ENCODE peak calls at places on chromosome 2, in six cellular contexts. B, K, W, G, O and N are unnamed samples.

GRCh38 chr2:237569896-237570295 is 3.5 kb downstream of the PRLH start:
- DNase-seq in O (no peak), W (no peak), G (no peak), B (no peak), K (no peak), N (no peak)

GRCh38 chr2:109467701-109468100 is 146.1 kb downstream of the SEPTIN10 start:
- DNase-seq in K (no peak), G (no peak), O (no peak), W (no peak), B (no peak), N (no peak)

GRCh38 chr2:18814387-18814786 is 225.0 kb upstream of the NT5C1B start:
- DNase-seq in G (no peak), B (no peak), K (no peak), W (no peak), O (no peak), N (no peak)

GRCh38 chr2:205751621-205752031 is 69.3 kb downstream of the NRP2 start:
- DNase-seq in G (no peak), O (no peak), W (no peak), K (no peak), B (no peak), N (no peak)

GRCh38 chr2:96143231-96143847 is 1.9 kb downstream of the DUSP2 start:
- DNase-seq in K (no peak), O (no peak), G (no peak), B (no peak), W (no peak), N (no peak)

GRCh38 chr2:172107690-172108586 is 5.2 kb upstream of the DLX2 start:
- DNase-seq in O (no peak), K (no peak), B (no peak), W (no peak), G (no peak), N (no peak)

GRCh38 chr2:31197166-31197565 is 20.1 kb downstream of the CAPN14 start:
- DNase-seq in B (no peak), W (no peak), O (no peak), G (no peak), K (no peak), N (no peak)

GRCh38 chr2:73827018-73827417 is 1.7 kb upstream of the STAMBP start:
- DNase-seq in W (no peak), B (peak), O (no peak), K (no peak), G (no peak), N (no peak)

GRCh38 chr2:111122631-111123421 is 2.1 kb downstream of the BCL2L11 start:
- DNase-seq in W (no peak), G (no peak), K (no peak), B (peak), O (peak), N (no peak)

GRCh38 chr2:111121028-111121872 is 536 bp downstream of the BCL2L11 start:
- DNase-seq in G (no peak), W (no peak), K (no peak), B (peak), O (peak), N (no peak)

GRCh38 chr2:111123751-111124150 is 3.0 kb downstream of the BCL2L11 start:
- DNase-seq in W (no peak), B (no peak), G (no peak), K (no peak), O (no peak), N (no peak)

GRCh38 chr2:111120253-111121027 is at the start of gene BCL2L11:
- DNase-seq in W (no peak), O (peak), G (peak), K (peak), B (peak), N (peak)

DNA sequence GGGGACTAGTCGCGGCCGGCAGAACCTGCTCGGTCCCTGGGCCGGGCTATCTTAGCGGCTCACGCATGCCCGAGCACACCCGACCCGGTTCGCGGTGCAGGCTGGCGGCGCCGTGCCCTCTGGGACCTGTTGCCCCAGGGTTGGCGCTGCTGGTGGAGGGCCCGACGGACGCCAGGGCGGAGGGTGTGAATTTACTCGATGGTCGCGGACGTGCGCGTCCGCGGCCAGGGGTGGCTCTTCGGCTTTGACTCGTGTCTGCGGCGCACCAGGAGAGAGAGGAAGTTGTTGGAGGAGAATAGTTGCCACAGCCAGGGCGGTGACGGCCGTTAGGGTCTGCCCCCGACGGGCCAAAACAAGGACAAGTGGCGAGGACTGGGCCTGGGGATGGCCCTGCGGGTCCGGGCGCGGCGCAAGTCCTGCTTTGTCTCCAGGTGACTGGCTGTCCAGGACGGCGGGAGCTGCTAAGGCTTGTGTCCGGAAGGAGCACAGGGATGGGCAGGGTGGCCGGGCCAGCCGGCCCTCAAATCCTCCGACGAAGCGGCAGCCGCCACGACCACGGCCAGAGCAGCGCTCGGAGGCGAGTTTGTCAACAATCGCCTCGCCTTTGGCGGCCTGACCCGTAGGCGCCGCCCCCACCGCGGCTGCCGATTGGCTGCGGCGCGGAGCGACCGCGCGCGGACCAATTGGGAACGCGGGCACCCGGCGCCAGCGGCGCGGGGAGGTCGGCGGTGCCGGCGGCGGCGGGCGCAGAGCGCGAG is 1.3 kb downstream of the BCL2L11 start:
- DNase-seq in G (no peak), W (no peak), O (peak), B (peak), K (no peak), N (peak)
- TF ChIP-seq POLR2A in G (no peak), W (peak), O (no peak), B (peak), K (no peak), N (peak)

GRCh38 chr2:112644155-112644932 is 1.4 kb upstream of the SLC20A1 start:
- DNase-seq in K (no peak), B (no peak), G (no peak), W (no peak), O (peak), N (no peak)
- TF ChIP-seq TAF1 in K (no peak), B (no peak), G (no peak), W (no peak), O (no peak), N (no peak)

GRCh38 chr2:44254023-44254422 is 21.3 kb upstream of the SLC3A1 start:
- DNase-seq in O (no peak), G (no peak), K (no peak), W (no peak), B (no peak), N (no peak)

DNA sequence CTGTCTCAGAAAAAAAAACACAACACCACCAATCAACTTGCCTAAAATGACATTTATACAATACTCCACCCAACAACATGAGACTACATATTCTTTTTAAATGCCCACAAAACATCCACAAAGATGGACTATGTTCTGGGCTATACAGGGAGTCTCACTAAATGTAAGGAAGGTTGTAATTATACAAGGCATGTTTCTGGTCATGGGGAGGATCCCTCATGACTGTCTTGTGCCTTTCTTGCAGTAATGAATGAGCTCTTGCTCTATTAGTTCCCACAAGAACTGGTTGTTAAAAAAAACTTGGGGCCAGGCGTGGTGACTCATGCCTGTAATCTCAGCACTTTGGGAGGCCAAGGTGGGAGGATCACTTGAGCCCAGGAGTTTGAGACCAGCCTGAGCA is 17.5 kb upstream of the SLC3A1 start:
- DNase-seq in B (no peak), G (no peak), K (no peak), O (no peak), W (no peak), N (no peak)
- TF ChIP-seq POLR2A in B (no peak), G (no peak), K (no peak), O (no peak), W (no peak), N (no peak)

GRCh38 chr2:189149981-189150380 is 29.6 kb downstream of the COL5A2 start:
- DNase-seq in K (no peak), G (no peak), W (no peak), B (no peak), O (no peak), N (no peak)
- TF ChIP-seq TAF1 in K (no peak), G (no peak), W (no peak), B (no peak), O (no peak), N (no peak)

DNA sequence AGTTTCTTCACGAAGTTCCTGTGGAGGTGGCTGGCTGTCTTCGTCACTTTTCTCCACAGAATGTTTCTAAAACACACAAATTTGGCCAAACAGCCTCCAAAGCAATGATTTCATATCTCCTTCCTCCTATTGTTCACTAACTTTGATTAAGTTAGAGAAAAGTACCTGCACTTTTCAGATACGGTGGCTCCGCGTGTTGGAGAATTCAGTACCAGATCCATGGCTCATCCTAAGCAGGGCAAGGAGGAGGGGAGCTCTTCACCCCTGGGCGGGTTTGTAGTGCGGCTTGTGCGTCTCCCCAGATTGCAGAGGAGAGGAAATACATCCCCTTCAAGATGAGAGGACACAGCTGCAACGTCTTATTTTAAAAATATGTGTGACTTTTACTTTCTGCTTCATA is 332.9 kb downstream of the AGAP1 start:
- DNase-seq in O (no peak), K (no peak), G (no peak), W (no peak), B (no peak), N (no peak)
- TF ChIP-seq POLR2A in O (no peak), K (no peak), G (no peak), W (no peak), B (no peak), N (no peak)